ENCODE peak calls at places on chromosome 1, in eight cellular contexts. D is glutamatergic neuron; H is glomerular endothelial cell; K is mucosa of descending colon; B is neural progenitor cell; C is Panc1; V is stimulated activated CD4-positive, alpha-beta T cell treated with anti-CD3 and anti-CD28 coated beads, TNF-alpha, amount 100 ng/mL, for 4 hours; L is activated effector memory CD4-positive, alpha-beta T cell treated with anti-CD3 and anti-CD28 coated beads, Interleukin-2, amount 50 U/mL, for 16 hours. U is an unnamed sample.

GRCh38 chr1:203559523-203559922 is 65.6 kb downstream of the OPTC start:
- DNase-seq in K (no peak), H (no peak), C (peak), B (no peak), L (no peak), V (no peak), D (no peak), U (no peak)

GRCh38 chr1:163796394-163796821 is 474.7 kb downstream of the NUF2 start:
- DNase-seq in C (peak), K (no peak), V (no peak), D (no peak), B (peak), H (no peak), L (no peak), U (no peak)

GRCh38 chr1:210978316-210978993 is 155.5 kb downstream of the KCNH1 start:
- DNase-seq in K (no peak), V (no peak), C (no peak), L (no peak), D (no peak), H (no peak), B (no peak), U (no peak)

GRCh38 chr1:222940903-222941302 is 126.1 kb downstream of the DISP1 start:
- DNase-seq in K (no peak), V (no peak), B (no peak), D (no peak), C (no peak), H (no peak), L (no peak), U (no peak)

GRCh38 chr1:180157576-180158057 is 2.9 kb downstream of the QSOX1 start:
- DNase-seq in L (no peak), D (no peak), H (no peak), K (peak), B (no peak), V (no peak), C (no peak), U (no peak)

GRCh38 chr1:8671313-8671917 is 146.0 kb downstream of the RERE start:
- DNase-seq in V (no peak), L (no peak), D (no peak), B (peak), K (peak), C (peak), H (no peak), U (peak)

GRCh38 chr1:244137725-244138124 is 86.6 kb downstream of the ZBTB18 start:
- DNase-seq in L (no peak), V (no peak), C (no peak), D (no peak), K (no peak), H (peak), B (no peak), U (no peak)

GRCh38 chr1:97334454-97334853 is 586.4 kb downstream of the DPYD start:
- DNase-seq in V (no peak), D (no peak), K (no peak), L (no peak), B (no peak), C (no peak), H (no peak), U (no peak)

GRCh38 chr1:115706774-115707425 is 61.6 kb downstream of the CASQ2 start:
- DNase-seq in V (no peak), C (no peak), B (peak), L (no peak), K (no peak), H (peak), D (no peak), U (no peak)

GRCh38 chr1:67208217-67208616 is 42.0 kb downstream of the IL23R start:
- DNase-seq in K (no peak), B (no peak), V (no peak), D (no peak), H (no peak), C (no peak), L (no peak), U (no peak)

GRCh38 chr1:218752126-218752525 is 407.0 kb downstream of the TGFB2 start:
- DNase-seq in C (no peak), H (no peak), V (no peak), L (no peak), D (no peak), K (no peak), B (no peak), U (no peak)

GRCh38 chr1:224407546-224408293 is 26.9 kb downstream of the WDR26 start:
- DNase-seq in V (no peak), K (no peak), D (no peak), L (no peak), H (no peak), B (no peak), C (no peak), U (no peak)

GRCh38 chr1:232548651-232549050 is 81.3 kb downstream of the SIPA1L2 start:
- DNase-seq in B (no peak), K (no peak), H (no peak), D (peak), L (no peak), C (no peak), V (no peak), U (no peak)

GRCh38 chr1:167483790-167484189 is 34.5 kb downstream of the CD247 start:
- DNase-seq in L (no peak), B (no peak), V (no peak), C (no peak), K (no peak), D (no peak), H (no peak), U (no peak)

GRCh38 chr1:94247146-94248094 is 10.0 kb upstream of the ARHGAP29 start:
- DNase-seq in V (no peak), H (no peak), C (no peak), L (peak), D (peak), K (peak), B (peak), U (peak)

GRCh38 chr1:53115403-53116306 is 26.8 kb downstream of the SLC1A7 start:
- DNase-seq in D (peak), C (no peak), L (no peak), B (peak), H (no peak), K (no peak), V (no peak), U (peak)

GRCh38 chr1:9181176-9181906 is 52.4 kb upstream of the GPR157 start:
- DNase-seq in L (peak), B (peak), V (peak), K (peak), C (no peak), H (no peak), D (peak), U (peak)

GRCh38 chr1:229006121-229006870 is 264.6 kb upstream of the RAB4A start:
- DNase-seq in C (no peak), D (no peak), K (no peak), H (no peak), L (no peak), V (no peak), B (no peak), U (no peak)

GRCh38 chr1:56645663-56646330 is 683 bp downstream of the PRKAA2 start:
- DNase-seq in C (no peak), D (peak), K (peak), L (no peak), V (no peak), H (no peak), B (peak), U (no peak)

GRCh38 chr1:116767782-116768382 is 13.7 kb downstream of the CD2 start:
- DNase-seq in H (no peak), D (no peak), V (no peak), C (no peak), L (no peak), K (no peak), B (no peak), U (no peak)

GRCh38 chr1:214550339-214551051 is 907 bp downstream of the PTPN14 start:
- DNase-seq in B (peak), D (no peak), L (no peak), V (no peak), C (no peak), K (no peak), H (no peak), U (no peak)

GRCh38 chr1:31014094-31014493 is 51.4 kb downstream of the PUM1 start:
- DNase-seq in B (no peak), D (no peak), V (no peak), K (no peak), C (no peak), H (no peak), L (no peak), U (no peak)

GRCh38 chr1:156496211-156496761 is 4.3 kb downstream of the MEF2D start:
- DNase-seq in B (no peak), D (no peak), C (no peak), K (peak), V (no peak), L (no peak), H (no peak), U (no peak)

GRCh38 chr1:109160054-109160840 is 46.3 kb downstream of the ELAPOR1 start:
- DNase-seq in V (no peak), K (no peak), D (no peak), B (no peak), H (no peak), C (no peak), L (no peak), U (no peak)

GRCh38 chr1:240424740-240425464 is 187.1 kb downstream of the GREM2 start:
- DNase-seq in K (no peak), C (no peak), D (no peak), H (no peak), L (no peak), B (no peak), V (no peak), U (no peak)

GRCh38 chr1:221286399-221286798 is 407.2 kb downstream of the HLX start:
- DNase-seq in V (no peak), B (peak), D (no peak), H (no peak), K (no peak), L (no peak), C (no peak), U (no peak)

GRCh38 chr1:117229217-117229616 is 18.5 kb upstream of the VTCN1 start:
- DNase-seq in V (no peak), K (no peak), B (no peak), L (no peak), H (no peak), C (no peak), D (no peak), U (no peak)

GRCh38 chr1:212482352-212483153 is 49.8 kb downstream of the NENF start:
- DNase-seq in V (no peak), K (no peak), H (no peak), D (no peak), C (no peak), B (no peak), L (no peak), U (no peak)

GRCh38 chr1:89815040-89815439 is 5.8 kb upstream of the LRRC8D start:
- DNase-seq in V (no peak), L (no peak), D (no peak), H (no peak), B (no peak), K (no peak), C (no peak), U (no peak)

GRCh38 chr1:235093685-235094592 is 34.7 kb downstream of the TOMM20 start:
- DNase-seq in H (no peak), K (peak), D (peak), B (peak), L (peak), C (no peak), V (peak), U (peak)

GRCh38 chr1:91513160-91513559 is 12.5 kb downstream of the CDC7 start:
- DNase-seq in D (no peak), C (no peak), V (no peak), K (no peak), L (no peak), B (no peak), H (no peak), U (no peak)

GRCh38 chr1:185735667-185736105 is 1.5 kb downstream of the HMCN1 start:
- DNase-seq in B (no peak), C (no peak), V (no peak), H (no peak), K (no peak), L (no peak), D (no peak), U (no peak)

GRCh38 chr1:54016343-54017282 is 1.4 kb downstream of the LDLRAD1 start:
- DNase-seq in L (no peak), H (no peak), K (peak), D (no peak), C (peak), V (no peak), B (no peak), U (no peak)